ENCODE peak calls at places on chromosomes 2 and 18, in eight cellular contexts. T is mammary epithelial cell; L is stimulated activated CD8-positive, alpha-beta memory T cell treated with anti-CD3 and anti-CD28 coated beads, Interleukin-7, amount 100 ng/mL, for 1 hour; G is T-helper 2 cell; J is AG08396; U is lung; X is iPS-NIHi11; Z is HTR-8/SVneo. M is an unnamed sample.

GRCh38 chr2:159849160-159849813 is 51.3 kb upstream of the CD302 start:
- DNase-seq in T (no peak), L (no peak), G (no peak), J (no peak), U (no peak), X (no peak), Z (no peak), M (no peak)

GRCh38 chr2:160666019-160666676 is 172.5 kb upstream of the RBMS1 start:
- DNase-seq in T (peak), L (no peak), G (no peak), J (peak), U (no peak), X (no peak), Z (peak), M (peak)

GRCh38 chr18:76005632-76006031 is 489.4 kb downstream of the ZNF516 start:
- DNase-seq in T (no peak), L (no peak), G (no peak), J (no peak), U (no peak), X (no peak), Z (no peak), M (peak)

GRCh38 chr2:241722896-241723454 is 11.5 kb upstream of the D2HGDH start:
- DNase-seq in T (no peak), L (no peak), G (no peak), J (no peak), U (no peak), X (peak), Z (no peak), M (no peak)

GRCh38 chr2:109392140-109392539 is 221.6 kb downstream of the SEPTIN10 start:
- DNase-seq in T (no peak), L (no peak), G (no peak), J (no peak), U (no peak), X (no peak), Z (no peak), M (no peak)

GRCh38 chr2:11998218-11998617 is 251.8 kb downstream of the LPIN1 start:
- DNase-seq in T (peak), L (no peak), G (no peak), J (peak), U (no peak), X (no peak), Z (no peak), M (no peak)

GRCh38 chr2:65450810-65451209 is 18.4 kb upstream of the SPRED2 start:
- DNase-seq in T (no peak), L (no peak), G (no peak), J (no peak), U (no peak), X (no peak), Z (no peak), M (no peak)

GRCh38 chr2:70965506-70965905 is 12.9 kb upstream of the ANKRD53 start:
- DNase-seq in T (no peak), L (no peak), G (no peak), J (no peak), U (peak), X (no peak), Z (no peak), M (no peak)

GRCh38 chr2:237122214-237122666 is 36.6 kb downstream of the COPS8 start:
- DNase-seq in T (peak), L (no peak), G (no peak), J (peak), U (peak), X (peak), Z (peak), M (peak)

GRCh38 chr2:19971691-19972090 is 18.2 kb downstream of the WDR35 start:
- DNase-seq in T (no peak), L (no peak), G (no peak), J (no peak), U (no peak), X (no peak), Z (no peak), M (no peak)

GRCh38 chr2:10784719-10785118 is 27.9 kb downstream of the PDIA6 start:
- DNase-seq in T (no peak), L (no peak), G (no peak), J (no peak), U (no peak), X (no peak), Z (no peak), M (no peak)

GRCh38 chr2:61582191-61582590 is 44.0 kb upstream of the XPO1 start:
- DNase-seq in T (peak), L (no peak), G (no peak), J (no peak), U (no peak), X (peak), Z (no peak), M (no peak)

GRCh38 chr2:56333812-56334485 is 150.2 kb downstream of the CCDC85A start:
- DNase-seq in T (no peak), L (no peak), G (no peak), J (no peak), U (no peak), X (peak), Z (peak), M (no peak)

GRCh38 chr2:53859354-53860159 is at the start of gene GPR75:
- DNase-seq in T (peak), L (no peak), G (no peak), J (peak), U (no peak), X (peak), Z (no peak), M (peak)